ENCODE peak calls at places on chromosomes 2 and 18, in eight cellular contexts. G is Calu3, O is IMR-90, K is progenitor cell of endocrine pancreas, T is foreskin fibroblast, Y is right atrium auricular region, W is tibial artery, J is GM10248. P is an unnamed sample.

GRCh38 chr2:109348645-109349554 is 219.9 kb downstream of the SH3RF3 start:
- DNase-seq in J (no peak), O (no peak), K (no peak), G (no peak), W (no peak), T (no peak), Y (peak; percentile 46), P (no peak)

GRCh38 chr2:13650586-13651180 is 933.9 kb downstream of the TRIB2 start:
- DNase-seq in J (no peak), G (no peak), Y (no peak), W (no peak), T (no peak), O (no peak), K (no peak), P (no peak)

GRCh38 chr2:109377976-109378375 is 235.8 kb downstream of the SEPTIN10 start:
- DNase-seq in J (no peak), T (no peak), O (no peak), G (no peak), K (no peak), Y (peak; percentile 28), W (peak; percentile 8), P (no peak)

GRCh38 chr18:58168221-58168620 is 124.2 kb downstream of the NEDD4L start:
- DNase-seq in W (no peak), G (no peak), K (no peak), J (no peak), T (no peak), O (no peak), Y (peak; percentile 7), P (no peak)

GRCh38 chr2:45173513-45173912 is 164.3 kb upstream of the SIX2 start:
- DNase-seq in J (no peak), W (peak; percentile 32), K (no peak), O (peak; percentile 93), G (peak; percentile 33), T (peak; percentile 93), Y (no peak), P (no peak)

GRCh38 chr2:9221223-9221622 is 14.6 kb downstream of the ASAP2 start:
- DNase-seq in O (no peak), K (no peak), J (no peak), G (no peak), T (no peak), Y (peak; percentile 59), W (peak; percentile 43), P (no peak)

GRCh38 chr2:33033524-33034150 is 86.9 kb downstream of the LTBP1 start:
- DNase-seq in K (no peak), W (no peak), G (peak; percentile 10), T (peak; percentile 49), O (peak; percentile 66), J (no peak), Y (no peak), P (no peak)

GRCh38 chr2:58448065-58448507 is 207.0 kb upstream of the FANCL start:
- DNase-seq in T (peak; percentile 20), W (no peak), J (peak; percentile 22), K (peak; percentile 11), O (peak; percentile 62), G (peak; percentile 76), Y (no peak), P (peak; percentile 42)

GRCh38 chr18:57801379-57802165 is 1.5 kb downstream of the ATP8B1 start:
- DNase-seq in W (no peak), T (no peak), Y (no peak), K (no peak), O (no peak), G (peak; percentile 56), J (no peak), P (peak; percentile 19)

DNA sequence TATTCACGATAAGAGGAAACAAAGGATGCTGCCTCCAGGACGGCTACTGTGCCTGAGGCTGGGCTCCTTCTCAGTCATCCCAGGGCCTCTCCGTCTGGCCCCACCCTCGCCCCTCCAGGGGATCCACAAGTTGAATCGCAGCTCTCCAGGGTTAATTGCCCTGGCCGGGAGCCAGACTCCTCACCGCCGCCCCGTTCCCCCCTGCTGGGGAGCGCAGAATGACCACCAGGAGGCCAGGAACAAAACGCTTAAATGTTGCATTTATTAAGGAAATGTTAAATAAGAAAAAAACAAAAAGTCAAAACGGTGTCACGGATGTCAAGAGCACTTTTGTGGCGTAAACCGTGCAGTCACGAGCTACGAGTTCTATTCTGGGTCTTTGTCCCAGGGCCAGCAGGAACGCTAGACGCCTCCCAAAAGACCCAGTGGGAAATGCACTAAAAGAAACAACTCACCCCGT is 1.4 kb downstream of the RPRM start:
- DNase-seq in K (no peak), O (no peak), Y (no peak), T (no peak), J (no peak), W (no peak), G (peak; percentile 10), P (peak; percentile 8)
- TF ChIP-seq CTCF in K (peak; percentile 60), O (no peak), Y (peak; percentile 18), T (no peak), J (no peak), W (no peak), G (no peak), P (no peak)

GRCh38 chr2:74001781-74002514 is 17.2 kb downstream of the TET3 start:
- DNase-seq in O (no peak), K (no peak), J (no peak), G (no peak), T (no peak), W (no peak), Y (no peak), P (peak; percentile 43)
- TF ChIP-seq CTCF in O (no peak), K (no peak), J (no peak), G (no peak), T (no peak), W (no peak), Y (no peak), P (no peak)

GRCh38 chr2:212254331-212254730 is 284.3 kb downstream of the ERBB4 start:
- DNase-seq in T (no peak), O (no peak), W (no peak), Y (no peak), J (no peak), G (no peak), K (no peak), P (no peak)

GRCh38 chr2:212245868-212246267 is 292.7 kb downstream of the ERBB4 start:
- DNase-seq in Y (no peak), T (no peak), O (no peak), G (no peak), J (no peak), W (no peak), K (no peak), P (no peak)

GRCh38 chr2:212249451-212249850 is 289.2 kb downstream of the ERBB4 start:
- DNase-seq in J (no peak), Y (no peak), W (no peak), K (no peak), T (no peak), O (peak; percentile 39), G (peak; percentile 7), P (no peak)
- TF ChIP-seq CTCF in J (no peak), Y (peak; percentile 28), W (peak; percentile 14), K (peak; percentile 26), T (peak; percentile 18), O (peak; percentile 60), G (no peak), P (peak; percentile 19)

GRCh38 chr2:127155901-127156300 is 48.9 kb upstream of the BIN1 start:
- DNase-seq in Y (peak; percentile 65), G (no peak), J (no peak), T (peak; percentile 50), K (no peak), O (peak; percentile 26), W (peak; percentile 72), P (no peak)

GRCh38 chr2:127157114-127157513 is 50.2 kb upstream of the BIN1 start:
- DNase-seq in T (no peak), W (no peak), G (no peak), K (no peak), O (no peak), J (no peak), Y (peak; percentile 50), P (no peak)

GRCh38 chr2:127158614-127159290 is 51.8 kb upstream of the BIN1 start:
- DNase-seq in O (no peak), W (no peak), Y (peak; percentile 36), T (no peak), G (no peak), K (no peak), J (peak; percentile 57), P (peak; percentile 51)

GRCh38 chr2:127154985-127155650 is 48.2 kb upstream of the BIN1 start:
- DNase-seq in J (no peak), Y (peak; percentile 63), W (peak; percentile 60), T (peak; percentile 73), O (peak; percentile 50), G (no peak), K (no peak), P (no peak)

DNA sequence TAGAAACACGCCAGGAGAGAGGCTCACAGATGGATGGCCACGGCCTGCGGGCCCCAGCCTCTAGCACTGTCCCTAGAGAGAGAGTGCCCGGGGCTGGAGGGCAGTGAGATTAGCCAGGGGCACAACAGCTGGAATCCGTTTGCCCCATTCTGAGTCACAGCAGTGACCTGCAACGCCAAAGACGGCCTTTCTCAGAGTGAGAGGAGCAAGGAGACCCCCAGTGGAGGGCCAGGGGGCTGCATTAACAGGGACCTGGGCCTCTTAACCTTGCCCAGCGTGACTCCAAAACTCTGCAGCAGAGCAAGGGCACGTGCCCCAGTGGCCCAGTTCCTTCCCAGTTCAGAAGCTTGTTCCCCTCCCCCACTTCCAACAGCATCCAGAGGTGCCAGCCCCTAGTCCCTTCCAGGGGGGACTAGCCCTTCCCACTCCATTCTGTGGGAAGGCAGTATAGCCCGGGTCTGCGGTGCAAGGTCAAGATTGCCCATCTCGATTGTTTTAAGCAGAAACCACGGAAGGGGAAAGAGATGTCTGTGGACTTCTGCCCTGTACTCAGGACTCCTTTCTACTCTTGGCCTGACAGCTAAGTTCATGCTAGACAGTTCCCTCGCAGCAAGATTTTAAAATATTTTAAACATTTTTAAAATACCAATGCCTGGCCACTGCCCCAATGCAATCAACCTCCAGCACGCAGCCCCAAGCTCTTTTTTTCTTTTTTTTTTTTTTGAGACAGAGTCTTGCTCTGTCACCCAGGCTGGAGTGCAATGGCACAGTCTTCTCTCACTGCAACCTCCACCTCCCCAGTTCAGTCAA is 50.9 kb upstream of the BIN1 start:
- DNase-seq in Y (peak; percentile 48), O (no peak), T (no peak), J (no peak), W (no peak), K (peak; percentile 50), G (no peak), P (no peak)
- TF ChIP-seq CTCF in Y (no peak), O (peak; percentile 13), T (no peak), J (no peak), W (no peak), K (peak; percentile 67), G (no peak), P (no peak)

GRCh38 chr2:39123436-39123999 is 2.7 kb upstream of the SOS1 start:
- DNase-seq in Y (no peak), J (no peak), T (no peak), G (no peak), O (no peak), W (no peak), K (no peak), P (no peak)

GRCh38 chr2:39124770-39125075 is 3.9 kb upstream of the SOS1 start:
- DNase-seq in J (no peak), O (no peak), G (no peak), T (no peak), Y (no peak), K (peak; percentile 15), W (no peak), P (no peak)

GRCh38 chr2:39120771-39121522 is at the start of gene SOS1:
- DNase-seq in G (peak; percentile 96), O (peak; percentile 92), J (peak; percentile 89), K (peak; percentile 97), W (peak; percentile 94), Y (peak; percentile 93), T (peak; percentile 89), P (peak; percentile 94)

GRCh38 chr2:39121523-39122063 is 742 bp upstream of the SOS1 start:
- DNase-seq in K (no peak), G (no peak), W (no peak), O (no peak), J (no peak), Y (no peak), T (no peak), P (no peak)

GRCh38 chr2:39124000-39124769 is 3.3 kb upstream of the SOS1 start:
- DNase-seq in G (peak; percentile 97), Y (peak; percentile 94), T (peak; percentile 96), W (peak; percentile 93), O (peak; percentile 93), K (peak; percentile 97), J (peak; percentile 90), P (peak; percentile 89)
- TF ChIP-seq CTCF in G (peak; percentile 70), Y (peak; percentile 72), T (peak; percentile 52), W (peak; percentile 38), O (peak; percentile 36), K (peak; percentile 88), J (peak; percentile 61), P (peak; percentile 53)

P was measured in GM20000.